ENCODE peak calls at places on chromosomes 13 and 19, in five cellular contexts. G is body of pancreas, O is heart right ventricle, Q is choroid plexus epithelial cell, N is B cell. J is an unnamed sample.

GRCh38 chr13:111129465-111130110 is 14.5 kb downstream of the ARHGEF7 start:
- DNase-seq in G (no peak), O (no peak), Q (no peak), N (peak), J (no peak)

GRCh38 chr13:113150545-113151365 is 7.7 kb upstream of the PROZ start:
- DNase-seq in G (no peak), O (no peak), Q (no peak), N (no peak), J (no peak)

GRCh38 chr13:110206170-110206569 is 100.8 kb downstream of the COL4A1 start:
- DNase-seq in G (no peak), O (no peak), Q (no peak), N (no peak), J (no peak)

GRCh38 chr13:19781526-19781925 is 1.2 kb downstream of the PSPC1 start:
- DNase-seq in G (no peak), O (no peak), Q (peak), N (no peak), J (no peak)

GRCh38 chr19:56601375-56601774 is 6.3 kb downstream of the ZNF71 start:
- DNase-seq in G (no peak), O (no peak), Q (peak), N (no peak), J (no peak)

GRCh38 chr19:41309225-41310030 is 544 bp upstream of the CCDC97 start:
- DNase-seq in G (peak), O (no peak), Q (no peak), N (peak), J (peak)

GRCh38 chr19:45779231-45780145 is 2.8 kb downstream of the DMPK start:
- DNase-seq in G (peak), O (peak), Q (peak), N (peak), J (peak)

GRCh38 chr19:31304877-31305312 is 44.3 kb downstream of the TSHZ3 start:
- DNase-seq in G (peak), O (no peak), Q (peak), N (no peak), J (no peak)

GRCh38 chr19:10230904-10231623 is at the start of gene S1PR2:
- DNase-seq in G (peak), O (peak), Q (peak), N (peak), J (peak)

GRCh38 chr13:60384911-60385310 is 12.1 kb upstream of the TDRD3 start:
- DNase-seq in G (no peak), O (no peak), Q (no peak), N (no peak), J (no peak)

GRCh38 chr13:106314417-106314816 is 221.0 kb downstream of the EFNB2 start:
- DNase-seq in G (no peak), O (no peak), Q (no peak), N (no peak), J (no peak)

GRCh38 chr13:30463820-30464495 is 1.8 kb downstream of the HMGB1 start:
- DNase-seq in G (peak), O (peak), Q (peak), N (peak), J (no peak)

GRCh38 chr13:79385694-79386093 is 20.4 kb downstream of the RBM26 start:
- DNase-seq in G (no peak), O (no peak), Q (peak), N (peak), J (no peak)

GRCh38 chr19:8180018-8180417 is 29.2 kb upstream of the CERS4 start:
- DNase-seq in G (peak), O (no peak), Q (no peak), N (no peak), J (no peak)

GRCh38 chr13:84098273-84098672 is 216.0 kb upstream of the SLITRK1 start:
- DNase-seq in G (no peak), O (no peak), Q (no peak), N (no peak), J (no peak)

GRCh38 chr13:105219636-105220035 is 1315.8 kb downstream of the EFNB2 start:
- DNase-seq in G (no peak), O (no peak), Q (peak), N (no peak), J (no peak)

GRCh38 chr13:61010358-61010757 is 405.3 kb downstream of the PCDH20 start:
- DNase-seq in G (no peak), O (no peak), Q (no peak), N (no peak), J (no peak)

GRCh38 chr19:15529774-15530372 is 21.5 kb downstream of the CYP4F22 start:
- DNase-seq in G (no peak), O (no peak), Q (no peak), N (no peak), J (no peak)

GRCh38 chr19:50003810-50004419 is 21.3 kb downstream of the VRK3 start:
- DNase-seq in G (peak), O (no peak), Q (peak), N (no peak), J (peak)

GRCh38 chr19:14162871-14163297 is 26.5 kb upstream of the ASF1B start:
- DNase-seq in G (no peak), O (no peak), Q (no peak), N (no peak), J (no peak)

GRCh38 chr19:1658446-1659433 is 6.3 kb upstream of the TCF3 start:
- DNase-seq in G (peak), O (no peak), Q (no peak), N (no peak), J (no peak)

GRCh38 chr19:39871886-39872866 is 26.0 kb upstream of the FBL start:
- DNase-seq in G (no peak), O (no peak), Q (no peak), N (no peak), J (no peak)

GRCh38 chr19:511101-511841 is 4.0 kb downstream of the TPGS1 start:
- DNase-seq in G (peak), O (no peak), Q (peak), N (peak), J (no peak)

GRCh38 chr19:952680-953500 is 27.1 kb downstream of the ARID3A start:
- DNase-seq in G (peak), O (no peak), Q (peak), N (no peak), J (peak)

GRCh38 chr13:43054803-43055802 is 31.7 kb downstream of the DNAJC15 start:
- DNase-seq in G (no peak), O (peak), Q (peak), N (peak), J (peak)

GRCh38 chr19:7894612-7895309 is 6.5 kb downstream of the LRRC8E start:
- DNase-seq in G (peak), O (no peak), Q (no peak), N (no peak), J (peak)

GRCh38 chr19:54017266-54017665 is 25.8 kb downstream of the CACNG6 start:
- DNase-seq in G (no peak), O (no peak), Q (peak), N (no peak), J (no peak)

GRCh38 chr13:113806526-113806925 is 47.5 kb downstream of the TMEM255B start:
- DNase-seq in G (no peak), O (no peak), Q (no peak), N (no peak), J (no peak)

GRCh38 chr19:54114340-54114826 is 1.1 kb downstream of the TFPT start:
- DNase-seq in G (peak), O (peak), Q (peak), N (peak), J (peak)

GRCh38 chr13:85632526-85633215 is 166.5 kb downstream of the SLITRK6 start:
- DNase-seq in G (no peak), O (no peak), Q (no peak), N (no peak), J (no peak)

GRCh38 chr19:12937243-12938053 is 961 bp upstream of the CALR start:
- DNase-seq in G (peak), O (no peak), Q (no peak), N (peak), J (peak)

GRCh38 chr19:12939292-12939606 is 840 bp downstream of the CALR start:
- DNase-seq in G (peak), O (no peak), Q (peak), N (peak), J (no peak)

GRCh38 chr19:12939908-12940533 is 1.6 kb downstream of the CALR start:
- DNase-seq in G (no peak), O (no peak), Q (no peak), N (no peak), J (no peak)

GRCh38 chr19:12938054-12938535 is 314 bp upstream of the CALR start:
- DNase-seq in G (peak), O (peak), Q (peak), N (peak), J (peak)

GRCh38 chr19:12938536-12939291 is at the start of gene CALR:
- DNase-seq in G (peak), O (peak), Q (peak), N (no peak), J (peak)
- TF ChIP-seq CTCF in G (peak), O (peak), Q (peak), N (peak), J (no peak)

GRCh38 chr19:18939922-18940775 is 868 bp downstream of the HOMER3 start:
- DNase-seq in G (peak), O (peak), Q (peak), N (peak), J (peak)
- TF ChIP-seq CTCF in G (no peak), O (no peak), Q (no peak), N (no peak), J (no peak)

GRCh38 chr13:50192272-50192813 is 177.1 kb downstream of the KCNRG start:
- DNase-seq in G (no peak), O (no peak), Q (no peak), N (no peak), J (no peak)

GRCh38 chr13:50191004-50191403 is 175.8 kb downstream of the KCNRG start:
- DNase-seq in G (no peak), O (no peak), Q (no peak), N (no peak), J (no peak)

GRCh38 chr13:50188696-50189095 is 173.5 kb downstream of the KCNRG start:
- DNase-seq in G (no peak), O (no peak), Q (no peak), N (no peak), J (no peak)

GRCh38 chr13:50187352-50188029 is 172.2 kb downstream of the KCNRG start:
- DNase-seq in G (no peak), O (no peak), Q (peak), N (no peak), J (no peak)

GRCh38 chr13:50189450-50189849 is 174.2 kb downstream of the KCNRG start:
- DNase-seq in G (no peak), O (no peak), Q (no peak), N (no peak), J (no peak)
- TF ChIP-seq CTCF in G (no peak), O (no peak), Q (peak), N (no peak), J (no peak)

GRCh38 chr13:32022292-32022691 is 9.3 kb upstream of the FRY start:
- DNase-seq in G (no peak), O (peak), Q (no peak), N (no peak), J (no peak)

GRCh38 chr13:32024750-32025149 is 6.8 kb upstream of the FRY start:
- DNase-seq in G (no peak), O (no peak), Q (no peak), N (no peak), J (no peak)

GRCh38 chr13:32021785-32022184 is 9.8 kb upstream of the FRY start:
- DNase-seq in G (no peak), O (no peak), Q (no peak), N (no peak), J (no peak)

GRCh38 chr13:32023698-32024097 is 7.9 kb upstream of the FRY start:
- DNase-seq in G (no peak), O (no peak), Q (peak), N (no peak), J (no peak)

DNA sequence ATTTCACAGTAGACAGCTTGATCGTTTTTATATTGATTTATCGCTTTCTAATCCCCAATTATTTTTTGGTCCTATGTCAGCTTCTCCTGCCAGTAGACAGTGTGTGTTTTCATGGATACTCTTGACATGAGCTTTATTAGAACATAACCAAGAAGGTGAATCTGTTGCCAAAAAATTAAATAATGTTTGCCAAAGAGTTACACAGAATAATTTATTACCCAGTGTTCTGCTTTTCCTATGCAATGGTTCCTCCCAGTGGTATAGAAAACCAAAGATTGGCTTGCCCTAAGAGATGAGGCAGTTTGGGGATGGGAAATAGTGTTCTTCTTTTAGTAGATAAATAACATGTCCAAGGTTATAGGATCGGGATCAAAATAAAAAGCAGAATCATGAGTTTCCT is 8.5 kb upstream of the FRY start:
- DNase-seq in G (no peak), O (no peak), Q (no peak), N (no peak), J (no peak)
- TF ChIP-seq CTCF in G (no peak), O (no peak), Q (no peak), N (no peak), J (no peak)